ENCODE peak calls at places on chromosomes 12 and 14, in four cellular contexts. C is colonic mucosa, Q is OCI-LY7, G is heart left ventricle. J is an unnamed sample. For H3K9me3, the result is how much of the 10 kb centered on the place peaks cover.

GRCh38 chr12:9721394-9722092 is 11.4 kb downstream of the CLECL1 start:
- DNase-seq in Q (peak), G (no peak), C (no peak), J (no peak)

GRCh38 chr14:63182967-63183366 is 21.3 kb upstream of the RHOJ start:
- DNase-seq in C (no peak), Q (no peak), G (no peak), J (no peak)

GRCh38 chr12:87509233-87509820 is 519.9 kb downstream of the C12orf50 start:
- DNase-seq in Q (no peak), G (no peak), C (no peak), J (no peak)

GRCh38 chr12:103175625-103176024 is 218.2 kb downstream of the ASCL1 start:
- DNase-seq in C (no peak), Q (no peak), G (no peak), J (no peak)

GRCh38 chr12:8970432-8970831 is 18.9 kb upstream of the KLRG1 start:
- DNase-seq in Q (no peak), G (no peak), C (no peak), J (no peak)

GRCh38 chr12:42473130-42473529 is 116.4 kb downstream of the PRICKLE1 start:
- DNase-seq in G (no peak), Q (no peak), C (no peak), J (no peak)

GRCh38 chr12:119447618-119448017 is 113.1 kb downstream of the CCDC60 start:
- DNase-seq in G (no peak), Q (peak), C (no peak), J (no peak)

GRCh38 chr12:42716521-42716920 is 127.0 kb upstream of the PRICKLE1 start:
- DNase-seq in Q (no peak), G (no peak), C (no peak), J (no peak)

GRCh38 chr12:24021164-24021502 is 71.7 kb upstream of the SOX5 start:
- DNase-seq in C (no peak), G (no peak), Q (no peak), J (no peak)

GRCh38 chr14:88590173-88590572 is 27.3 kb downstream of the ZC3H14 start:
- DNase-seq in G (no peak), C (no peak), Q (no peak), J (no peak)

GRCh38 chr14:79483989-79484388 is 727.3 kb downstream of the DIO2 start:
- DNase-seq in G (no peak), C (no peak), Q (no peak), J (no peak)

GRCh38 chr14:38749936-38750335 is 353.1 kb downstream of the SEC23A start:
- DNase-seq in C (peak), Q (no peak), G (no peak), J (no peak)

GRCh38 chr12:85575115-85576096 is 260.8 kb downstream of the RASSF9 start:
- DNase-seq in C (peak), G (peak), Q (peak), J (peak)

GRCh38 chr12:115785548-115785947 is 491.9 kb downstream of the MED13L start:
- DNase-seq in C (no peak), Q (no peak), G (no peak), J (no peak)

GRCh38 chr12:3951380-3952135 is 78.4 kb upstream of the PARP11 start:
- DNase-seq in G (no peak), C (no peak), Q (no peak), J (no peak)

GRCh38 chr12:124317400-124317799 is 22.5 kb downstream of the RFLNA start:
- DNase-seq in G (no peak), C (no peak), Q (no peak), J (no peak)

GRCh38 chr14:74929242-74929641 is 6.2 kb upstream of the RPS6KL1 start:
- DNase-seq in C (no peak), Q (no peak), G (no peak), J (no peak)

GRCh38 chr12:107468182-107468581 is 217.4 kb upstream of the PWP1 start:
- DNase-seq in G (no peak), C (no peak), Q (no peak), J (peak)

GRCh38 chr12:117120787-117121186 is 21.6 kb upstream of the TESC start:
- DNase-seq in G (peak), C (no peak), Q (no peak), J (no peak)

GRCh38 chr14:83004456-83005006 is 1470.9 kb upstream of the SEL1L start:
- DNase-seq in Q (no peak), G (no peak), C (no peak), J (no peak)

GRCh38 chr12:21991526-21991925 is 50.3 kb upstream of the ABCC9 start:
- DNase-seq in C (no peak), Q (no peak), G (no peak), J (no peak)

GRCh38 chr12:100995201-100995600 is 200.6 kb downstream of the ANO4 start:
- DNase-seq in G (no peak), C (no peak), Q (no peak), J (peak)

GRCh38 chr12:38289396-38289795 is 27.2 kb upstream of the ALG10B start:
- DNase-seq in C (no peak), Q (no peak), G (no peak), J (no peak)
- H3K9me3 ChIP-seq in C (under half), Q (under half), G (under half), J (under half)

GRCh38 chr14:20611277-20611676 is 20.1 kb upstream of the RNASE12 start:
- DNase-seq in Q (no peak), C (no peak), G (no peak), J (no peak)
- H3K4me3 ChIP-seq in Q (no peak), C (no peak), G (no peak), J (no peak)

GRCh38 chr14:29788093-29788492 is 139.6 kb downstream of the PRKD1 start:
- DNase-seq in Q (no peak), G (no peak), C (no peak), J (no peak)

GRCh38 chr14:29783556-29783955 is 144.1 kb downstream of the PRKD1 start:
- DNase-seq in C (no peak), Q (no peak), G (no peak), J (no peak)

DNA sequence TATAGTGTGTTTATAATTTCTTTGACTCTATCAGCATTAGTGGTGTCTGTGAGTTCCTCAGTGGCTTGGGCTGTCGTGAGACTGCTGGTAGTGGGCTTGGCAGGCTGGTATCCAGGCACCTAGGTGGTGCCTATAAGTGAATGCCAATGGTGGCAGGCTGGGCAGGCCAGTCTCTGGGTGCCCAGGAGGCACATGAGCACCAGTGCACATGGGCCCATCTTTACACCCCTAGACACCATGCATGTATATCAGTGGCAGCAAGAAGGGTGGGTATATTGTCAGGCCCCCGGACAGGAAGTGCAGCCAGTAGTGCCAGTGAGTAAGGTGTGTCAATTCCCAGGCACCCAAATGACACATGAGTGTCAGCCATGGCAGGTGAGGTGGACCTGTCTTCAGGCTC is 138.2 kb downstream of the PRKD1 start:
- DNase-seq in C (no peak), Q (no peak), G (no peak), J (no peak)
- H3K9me3 ChIP-seq in C (under half), Q (under half), G (under half), J (under half)

GRCh38 chr14:104481323-104481722 is 98.2 kb upstream of the C14orf180 start:
- DNase-seq in G (no peak), C (no peak), Q (no peak), J (no peak)

GRCh38 chr14:104486222-104486743 is 93.3 kb upstream of the C14orf180 start:
- DNase-seq in Q (no peak), G (no peak), C (no peak), J (no peak)
- H3K4me3 ChIP-seq in Q (no peak), G (no peak), C (no peak), J (no peak)

GRCh38 chr14:104351849-104352492 is 213.6 kb downstream of the KIF26A start:
- DNase-seq in C (no peak), G (no peak), Q (no peak), J (no peak)

GRCh38 chr14:104350463-104351185 is 212.2 kb downstream of the KIF26A start:
- DNase-seq in G (peak), Q (no peak), C (no peak), J (peak)

GRCh38 chr14:104348741-104349140 is 210.4 kb downstream of the KIF26A start:
- DNase-seq in G (no peak), C (no peak), Q (no peak), J (no peak)

GRCh38 chr14:104352493-104353220 is 214.3 kb downstream of the KIF26A start:
- DNase-seq in C (no peak), Q (no peak), G (no peak), J (no peak)

DNA sequence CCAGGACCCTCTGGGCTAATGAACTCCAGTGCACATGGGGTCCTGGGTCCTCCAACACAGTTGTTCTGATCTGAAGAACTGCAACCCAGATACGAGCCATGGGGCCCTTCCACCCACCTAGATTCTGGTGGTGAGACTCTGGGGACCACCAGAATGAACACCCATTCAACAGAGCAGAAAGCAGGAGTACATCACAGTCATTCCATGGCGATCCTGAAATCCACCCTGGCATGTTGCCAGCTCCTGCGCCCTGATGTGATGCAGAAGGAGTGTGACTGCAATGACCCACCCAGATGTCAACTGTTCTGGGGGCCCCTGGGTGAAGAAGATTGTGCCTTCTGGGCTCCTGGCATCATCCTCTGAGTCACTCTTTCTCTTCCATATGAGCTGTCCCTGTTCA is 211.6 kb downstream of the KIF26A start:
- DNase-seq in G (no peak), C (no peak), Q (no peak), J (no peak)
- H3K9me3 ChIP-seq in G (under half), C (under half), Q (under half), J (under half)

GRCh38 chr12:53989227-53990113 is 4.5 kb downstream of the HOXC10 start:
- DNase-seq in C (no peak), G (no peak), Q (peak), J (peak)
- H3K4me3 ChIP-seq in C (no peak), G (no peak), Q (peak), J (peak)

DNA sequence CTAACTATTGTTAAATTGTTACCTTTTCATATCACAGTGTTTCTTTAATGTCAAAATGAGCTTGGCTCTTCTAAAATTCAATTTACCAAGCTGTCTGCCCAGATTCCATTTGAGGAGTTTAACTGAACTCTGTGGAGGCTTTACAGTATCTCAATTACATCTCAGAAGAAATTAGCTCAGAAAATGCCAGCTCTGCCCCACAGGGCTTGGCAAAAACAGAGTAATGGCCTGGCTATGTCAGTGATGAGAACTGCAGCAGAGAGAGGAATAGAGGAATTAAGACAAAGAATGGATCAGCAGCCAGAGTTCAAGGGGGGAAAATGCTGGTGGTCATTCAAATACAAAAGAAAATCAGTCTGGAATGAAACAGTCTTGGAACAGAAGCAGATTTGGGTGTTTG is 15.8 kb upstream of the TMTC1 start:
- DNase-seq in C (no peak), G (no peak), Q (no peak), J (peak)
- H3K9me3 ChIP-seq in C (under half), G (under half), Q (under half), J (under half)

DNA sequence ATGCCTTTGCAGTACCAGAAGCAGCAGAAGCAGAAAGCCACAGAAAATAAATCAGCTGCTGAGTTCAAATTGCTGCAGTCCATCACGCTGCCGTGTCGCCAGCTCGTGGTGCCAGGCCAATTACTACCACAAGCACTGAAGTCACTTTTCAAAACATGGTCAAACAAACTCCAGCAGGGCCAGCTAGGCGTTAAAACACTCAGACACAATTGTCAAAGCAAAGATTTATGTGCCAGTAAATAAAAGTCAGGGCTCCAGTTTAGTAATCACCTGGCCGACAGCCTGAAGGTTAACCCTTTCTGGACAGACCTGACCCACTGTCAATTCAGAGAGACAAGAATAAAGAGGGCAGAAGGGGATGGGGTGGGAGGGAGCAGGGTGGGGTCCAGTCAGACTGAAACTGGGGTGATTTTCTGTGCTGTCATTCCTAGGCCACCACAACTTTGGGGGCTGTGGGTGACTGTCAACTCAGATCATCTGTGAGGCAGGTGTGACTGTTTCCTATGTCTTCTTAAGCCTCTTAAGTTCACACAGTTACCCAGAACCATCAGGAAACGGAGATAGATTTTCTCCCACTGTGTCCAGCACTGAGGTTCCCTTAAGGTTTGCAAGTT is 109.9 kb upstream of the FUT8 start:
- DNase-seq in G (no peak), C (peak), Q (peak), J (no peak)
- H3K4me3 ChIP-seq in G (no peak), C (no peak), Q (peak), J (no peak)

GRCh38 chr14:105689722-105690121 is 163.3 kb downstream of the TMEM121 start:
- DNase-seq in G (no peak), Q (no peak), C (no peak), J (no peak)
- H3K9me3 ChIP-seq in G (under half), Q (under half), C (under half), J (under half)

GRCh38 chr14:81298122-81298521 is 77.4 kb upstream of the GTF2A1 start:
- DNase-seq in C (no peak), Q (no peak), G (no peak), J (no peak)
- H3K4me3 ChIP-seq in C (no peak), Q (no peak), G (no peak), J (no peak)

J was measured in MG63.